ENCODE peak calls at places on chromosomes 1 and 21, in six cellular contexts. One of them, this sample, is unnamed. For H3K36me3, the result is how much of the 10 kb centered on the place peaks cover.

GRCh38 chr1:152348447-152348846 is 11.4 kb downstream of the FLG2 start:
- DNase-seq in IMR-90: no peak
- DNase-seq in upper lobe of right lung: no peak
- DNase-seq in fibroblast of lung: no peak
- DNase-seq in psoas muscle: no peak
- DNase-seq in ovary: no peak
- DNase-seq in this sample: no peak

GRCh38 chr1:31445951-31446350 is 32.9 kb downstream of the SERINC2 start:
- DNase-seq in psoas muscle: no peak
- DNase-seq in fibroblast of lung: no peak
- DNase-seq in IMR-90: no peak
- DNase-seq in ovary: no peak
- DNase-seq in upper lobe of right lung: no peak
- DNase-seq in this sample: no peak

GRCh38 chr1:219126267-219126862 is 47.3 kb upstream of the LYPLAL1 start:
- DNase-seq in ovary: no peak
- DNase-seq in fibroblast of lung: peak
- DNase-seq in psoas muscle: no peak
- DNase-seq in IMR-90: no peak
- DNase-seq in upper lobe of right lung: no peak
- DNase-seq in this sample: no peak

GRCh38 chr1:28893403-28894102 is 20.8 kb upstream of the EPB41 start:
- DNase-seq in psoas muscle: peak
- DNase-seq in IMR-90: peak
- DNase-seq in fibroblast of lung: peak
- DNase-seq in ovary: no peak
- DNase-seq in upper lobe of right lung: no peak
- DNase-seq in this sample: no peak

GRCh38 chr1:228960705-228961104 is 225.4 kb downstream of the RHOU start:
- DNase-seq in ovary: no peak
- DNase-seq in fibroblast of lung: no peak
- DNase-seq in IMR-90: no peak
- DNase-seq in upper lobe of right lung: no peak
- DNase-seq in psoas muscle: no peak
- DNase-seq in this sample: no peak

GRCh38 chr1:14136152-14136763 is 436.3 kb downstream of the PRDM2 start:
- DNase-seq in upper lobe of right lung: no peak
- DNase-seq in ovary: no peak
- DNase-seq in fibroblast of lung: no peak
- DNase-seq in psoas muscle: no peak
- DNase-seq in IMR-90: no peak
- DNase-seq in this sample: no peak

GRCh38 chr1:170698711-170699275 is 34.9 kb downstream of the PRRX1 start:
- DNase-seq in ovary: no peak
- DNase-seq in psoas muscle: no peak
- DNase-seq in upper lobe of right lung: no peak
- DNase-seq in fibroblast of lung: peak
- DNase-seq in IMR-90: peak
- DNase-seq in this sample: no peak

GRCh38 chr1:205073511-205073910 is 10.7 kb downstream of the TMEM81 start:
- DNase-seq in psoas muscle: no peak
- DNase-seq in fibroblast of lung: no peak
- DNase-seq in IMR-90: no peak
- DNase-seq in ovary: no peak
- DNase-seq in upper lobe of right lung: peak
- DNase-seq in this sample: no peak

GRCh38 chr21:46097826-46098286 is at the start of gene COL6A2:
- DNase-seq in upper lobe of right lung: peak
- DNase-seq in IMR-90: peak
- DNase-seq in fibroblast of lung: peak
- DNase-seq in ovary: peak
- DNase-seq in psoas muscle: peak
- DNase-seq in this sample: no peak

GRCh38 chr1:106680922-106681321 is 375.6 kb upstream of the PRMT6 start:
- DNase-seq in ovary: no peak
- DNase-seq in IMR-90: no peak
- DNase-seq in fibroblast of lung: no peak
- DNase-seq in psoas muscle: no peak
- DNase-seq in upper lobe of right lung: no peak
- DNase-seq in this sample: no peak

GRCh38 chr1:34263411-34263810 is 86.7 kb downstream of the C1orf94 start:
- DNase-seq in psoas muscle: no peak
- DNase-seq in fibroblast of lung: peak
- DNase-seq in ovary: no peak
- DNase-seq in IMR-90: no peak
- DNase-seq in upper lobe of right lung: no peak
- DNase-seq in this sample: no peak

GRCh38 chr1:37020653-37021277 is 13.6 kb downstream of the GRIK3 start:
- DNase-seq in psoas muscle: no peak
- DNase-seq in upper lobe of right lung: no peak
- DNase-seq in ovary: no peak
- DNase-seq in IMR-90: no peak
- DNase-seq in fibroblast of lung: no peak
- DNase-seq in this sample: no peak

GRCh38 chr1:174134000-174134659 is 25.2 kb upstream of the RABGAP1L start:
- DNase-seq in IMR-90: no peak
- DNase-seq in fibroblast of lung: no peak
- DNase-seq in psoas muscle: no peak
- DNase-seq in upper lobe of right lung: no peak
- DNase-seq in ovary: no peak
- DNase-seq in this sample: no peak

GRCh38 chr1:101178688-101179491 is 57.9 kb upstream of the S1PR1 start:
- DNase-seq in fibroblast of lung: no peak
- DNase-seq in psoas muscle: no peak
- DNase-seq in upper lobe of right lung: no peak
- DNase-seq in IMR-90: no peak
- DNase-seq in ovary: no peak
- DNase-seq in this sample: no peak

GRCh38 chr1:229855999-229856650 is 210.9 kb upstream of the GALNT2 start:
- DNase-seq in upper lobe of right lung: no peak
- DNase-seq in fibroblast of lung: no peak
- DNase-seq in IMR-90: no peak
- DNase-seq in psoas muscle: no peak
- DNase-seq in ovary: no peak
- DNase-seq in this sample: no peak

GRCh38 chr21:46091118-46091517 is 6.8 kb upstream of the COL6A2 start:
- DNase-seq in IMR-90: no peak
- DNase-seq in fibroblast of lung: no peak
- DNase-seq in psoas muscle: peak
- DNase-seq in ovary: no peak
- DNase-seq in upper lobe of right lung: no peak
- DNase-seq in this sample: no peak

GRCh38 chr1:78464449-78464891 is 26.3 kb upstream of the PTGFR start:
- DNase-seq in ovary: no peak
- DNase-seq in upper lobe of right lung: no peak
- DNase-seq in fibroblast of lung: peak
- DNase-seq in psoas muscle: no peak
- DNase-seq in IMR-90: peak
- DNase-seq in this sample: no peak

GRCh38 chr1:198481661-198482060 is 58.8 kb downstream of the ATP6V1G3 start:
- DNase-seq in upper lobe of right lung: no peak
- DNase-seq in ovary: no peak
- DNase-seq in fibroblast of lung: no peak
- DNase-seq in IMR-90: no peak
- DNase-seq in psoas muscle: no peak
- DNase-seq in this sample: no peak

GRCh38 chr1:116012716-116013115 is 36.4 kb downstream of the SLC22A15 start:
- DNase-seq in ovary: no peak
- DNase-seq in fibroblast of lung: no peak
- DNase-seq in psoas muscle: no peak
- DNase-seq in upper lobe of right lung: no peak
- DNase-seq in IMR-90: no peak
- DNase-seq in this sample: no peak
- H3K36me3 ChIP-seq in ovary: under half
- H3K36me3 ChIP-seq in fibroblast of lung: under half
- H3K36me3 ChIP-seq in psoas muscle: under half
- H3K36me3 ChIP-seq in upper lobe of right lung: under half
- H3K36me3 ChIP-seq in IMR-90: under half
- H3K36me3 ChIP-seq in this sample: under half

DNA sequence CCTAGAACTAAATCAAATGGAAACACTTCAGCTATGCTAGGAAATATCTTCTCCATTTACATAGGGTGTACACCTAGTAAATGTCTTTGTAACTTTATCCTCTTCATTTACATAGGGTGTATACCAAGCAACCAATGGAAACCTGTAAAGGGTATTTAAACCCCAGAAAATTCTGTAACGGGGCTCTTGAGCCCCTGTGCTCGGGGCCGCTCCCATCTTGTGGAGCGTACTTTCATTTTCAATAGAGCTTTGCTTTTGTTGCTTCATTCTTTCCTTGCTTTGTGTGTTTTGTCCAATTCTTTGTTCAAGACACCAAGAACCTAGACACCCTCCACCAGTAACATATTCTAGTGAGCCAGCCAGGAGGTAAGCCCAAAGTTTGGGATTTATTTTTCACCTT is 19.5 kb upstream of the CYP4X1 start:
- DNase-seq in upper lobe of right lung: no peak
- DNase-seq in ovary: no peak
- DNase-seq in fibroblast of lung: no peak
- DNase-seq in psoas muscle: no peak
- DNase-seq in IMR-90: no peak
- DNase-seq in this sample: no peak
- TF ChIP-seq CTCF in upper lobe of right lung: no peak
- TF ChIP-seq CTCF in ovary: no peak
- TF ChIP-seq CTCF in fibroblast of lung: no peak
- TF ChIP-seq CTCF in psoas muscle: no peak
- TF ChIP-seq CTCF in IMR-90: no peak
- TF ChIP-seq CTCF in this sample: no peak

GRCh38 chr1:224425279-224425884 is 9.2 kb downstream of the WDR26 start:
- DNase-seq in upper lobe of right lung: no peak
- DNase-seq in psoas muscle: no peak
- DNase-seq in IMR-90: peak
- DNase-seq in fibroblast of lung: no peak
- DNase-seq in ovary: no peak
- DNase-seq in this sample: no peak
- H3K36me3 ChIP-seq in upper lobe of right lung: half or more
- H3K36me3 ChIP-seq in psoas muscle: half or more
- H3K36me3 ChIP-seq in IMR-90: under half
- H3K36me3 ChIP-seq in fibroblast of lung: under half
- H3K36me3 ChIP-seq in ovary: under half
- H3K36me3 ChIP-seq in this sample: under half

GRCh38 chr1:167439301-167439988 is 78.9 kb downstream of the CD247 start:
- DNase-seq in ovary: no peak
- DNase-seq in psoas muscle: peak
- DNase-seq in IMR-90: peak
- DNase-seq in upper lobe of right lung: no peak
- DNase-seq in fibroblast of lung: peak
- DNase-seq in this sample: no peak
- TF ChIP-seq CTCF in ovary: no peak
- TF ChIP-seq CTCF in psoas muscle: peak
- TF ChIP-seq CTCF in IMR-90: peak
- TF ChIP-seq CTCF in upper lobe of right lung: peak
- TF ChIP-seq CTCF in fibroblast of lung: peak
- TF ChIP-seq CTCF in this sample: peak

DNA sequence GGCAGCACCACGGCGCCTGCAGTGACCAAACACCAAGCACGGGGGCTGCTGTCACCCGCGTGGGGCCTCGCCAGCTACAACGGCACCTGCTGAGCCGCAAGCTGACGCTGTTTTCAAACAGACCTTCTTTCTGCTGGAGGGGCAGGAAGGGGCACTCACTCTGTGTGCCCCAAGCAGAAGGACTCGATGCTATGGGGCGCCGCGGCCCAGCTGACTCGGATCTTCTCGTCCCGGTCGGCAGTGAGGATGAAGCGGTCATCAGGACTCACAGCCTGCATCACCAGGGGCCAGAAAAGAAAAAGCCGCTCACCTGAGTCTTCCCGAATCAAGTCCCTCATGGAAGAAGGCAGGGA is 17.2 kb downstream of the WDR4 start:
- DNase-seq in upper lobe of right lung: no peak
- DNase-seq in IMR-90: no peak
- DNase-seq in psoas muscle: no peak
- DNase-seq in ovary: no peak
- DNase-seq in fibroblast of lung: no peak
- DNase-seq in this sample: no peak
- H3K36me3 ChIP-seq in upper lobe of right lung: half or more
- H3K36me3 ChIP-seq in IMR-90: under half
- H3K36me3 ChIP-seq in psoas muscle: half or more
- H3K36me3 ChIP-seq in ovary: under half
- H3K36me3 ChIP-seq in fibroblast of lung: under half
- H3K36me3 ChIP-seq in this sample: under half

GRCh38 chr21:36893581-36893980 is 72.9 kb downstream of the HLCS start:
- DNase-seq in IMR-90: no peak
- DNase-seq in ovary: no peak
- DNase-seq in psoas muscle: no peak
- DNase-seq in upper lobe of right lung: no peak
- DNase-seq in fibroblast of lung: no peak
- DNase-seq in this sample: no peak

GRCh38 chr21:36891692-36892091 is 74.8 kb downstream of the HLCS start:
- DNase-seq in IMR-90: no peak
- DNase-seq in ovary: no peak
- DNase-seq in fibroblast of lung: peak
- DNase-seq in psoas muscle: no peak
- DNase-seq in upper lobe of right lung: no peak
- DNase-seq in this sample: no peak

GRCh38 chr21:36890086-36890485 is 76.4 kb downstream of the HLCS start:
- DNase-seq in upper lobe of right lung: no peak
- DNase-seq in psoas muscle: no peak
- DNase-seq in fibroblast of lung: peak
- DNase-seq in ovary: no peak
- DNase-seq in IMR-90: no peak
- DNase-seq in this sample: no peak

GRCh38 chr21:36891123-36891522 is 75.3 kb downstream of the HLCS start:
- DNase-seq in ovary: no peak
- DNase-seq in upper lobe of right lung: no peak
- DNase-seq in IMR-90: no peak
- DNase-seq in fibroblast of lung: no peak
- DNase-seq in psoas muscle: no peak
- DNase-seq in this sample: no peak

DNA sequence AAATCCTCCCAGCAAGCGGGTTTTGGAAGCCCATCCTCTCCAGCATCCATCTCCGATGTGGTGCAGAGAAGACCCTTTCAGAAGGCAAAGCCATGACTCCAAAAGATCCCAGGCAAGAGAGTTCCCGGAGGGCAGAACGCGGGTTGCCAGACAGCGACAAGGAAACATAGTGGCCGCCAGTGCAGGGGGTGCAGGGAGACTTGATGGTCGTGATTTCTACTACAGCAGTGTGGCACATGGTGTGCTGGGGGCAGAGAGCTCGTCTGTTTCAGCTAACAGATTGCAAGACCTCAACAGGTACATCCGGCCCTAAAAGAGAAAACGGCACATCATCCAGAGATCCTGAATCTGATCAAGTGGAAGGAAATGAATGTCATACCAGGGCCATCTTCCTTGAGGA is 74.3 kb downstream of the HLCS start:
- DNase-seq in psoas muscle: no peak
- DNase-seq in upper lobe of right lung: no peak
- DNase-seq in IMR-90: no peak
- DNase-seq in fibroblast of lung: no peak
- DNase-seq in ovary: no peak
- DNase-seq in this sample: no peak
- TF ChIP-seq CTCF in psoas muscle: no peak
- TF ChIP-seq CTCF in upper lobe of right lung: no peak
- TF ChIP-seq CTCF in IMR-90: no peak
- TF ChIP-seq CTCF in fibroblast of lung: no peak
- TF ChIP-seq CTCF in ovary: no peak
- TF ChIP-seq CTCF in this sample: no peak